ENCODE peak calls at places on chromosomes 11 and 22, in six cellular contexts. X, H, J, K, E and Y are unnamed samples.
A peak's percentile ranks its signal among the peaks of the same experiment; 100 is the strongest.

GRCh38 chr11:67276821-67277230 is 10.6 kb downstream of the GRK2 start:
- DNase-seq in X (no peak), H (no peak), J (peak; percentile 53), K (peak; percentile 87), E (peak; percentile 45), Y (no peak)

GRCh38 chr11:2421996-2422395 is 21.4 kb downstream of the TSSC4 start:
- DNase-seq in X (no peak), H (no peak), J (no peak), K (peak; percentile 80), E (no peak), Y (no peak)

GRCh38 chr11:2204361-2205213 is 33.0 kb upstream of the TH start:
- DNase-seq in X (no peak), H (no peak), J (no peak), K (peak; percentile 59), E (no peak), Y (no peak)

GRCh38 chr11:8826901-8827560 is 84.0 kb upstream of the AKIP1 start:
- DNase-seq in X (no peak), H (no peak), J (no peak), K (no peak), E (no peak), Y (no peak)

GRCh38 chr11:117610045-117610444 is 187.0 kb downstream of the DSCAML1 start:
- DNase-seq in X (no peak), H (peak; percentile 27), J (no peak), K (no peak), E (peak; percentile 51), Y (no peak)

GRCh38 chr11:72330131-72330727 is 86.3 kb upstream of the PHOX2A start:
- DNase-seq in X (peak; percentile 11), H (no peak), J (no peak), K (no peak), E (no peak), Y (no peak)

GRCh38 chr22:48953830-48954229 is 873.8 kb downstream of the BRD1 start:
- DNase-seq in X (no peak), H (no peak), J (no peak), K (peak; percentile 57), E (no peak), Y (no peak)

GRCh38 chr11:95541715-95542114 is 247.9 kb downstream of the FAM76B start:
- DNase-seq in X (no peak), H (no peak), J (no peak), K (no peak), E (no peak), Y (no peak)

GRCh38 chr11:76765863-76766350 is 17.2 kb upstream of the TSKU start:
- DNase-seq in X (no peak), H (no peak), J (no peak), K (no peak), E (peak; percentile 35), Y (no peak)

GRCh38 chr11:94897330-94897768 is 76.0 kb downstream of the CWC15 start:
- DNase-seq in X (no peak), H (peak; percentile 10), J (peak; percentile 67), K (no peak), E (peak; percentile 45), Y (peak; percentile 65)

GRCh38 chr11:114132944-114133394 is 73.5 kb downstream of the ZBTB16 start:
- DNase-seq in X (no peak), H (no peak), J (peak; percentile 61), K (no peak), E (no peak), Y (no peak)

GRCh38 chr11:57428643-57429042 is 1.7 kb upstream of the SLC43A3 start:
- DNase-seq in X (no peak), H (no peak), J (no peak), K (no peak), E (no peak), Y (no peak)

GRCh38 chr11:4578624-4579023 is 2.9 kb upstream of the OR52I2 start:
- DNase-seq in X (no peak), H (no peak), J (no peak), K (no peak), E (no peak), Y (no peak)

GRCh38 chr11:116502641-116503061 is 270.1 kb downstream of the BUD13 start:
- DNase-seq in X (peak; percentile 13), H (no peak), J (no peak), K (no peak), E (no peak), Y (no peak)

GRCh38 chr11:47004595-47005033 is 68.1 kb downstream of the CSTPP1 start:
- DNase-seq in X (peak; percentile 68), H (no peak), J (peak; percentile 97), K (no peak), E (peak; percentile 98), Y (no peak)

GRCh38 chr22:28297504-28297903 is 378.4 kb upstream of the PITPNB start:
- DNase-seq in X (no peak), H (no peak), J (peak; percentile 2), K (no peak), E (peak; percentile 2), Y (no peak)

GRCh38 chr22:28299760-28300159 is 379.9 kb downstream of the TTC28 start:
- DNase-seq in X (no peak), H (no peak), J (peak; percentile 40), K (no peak), E (peak; percentile 42), Y (no peak)

GRCh38 chr22:28296452-28296851 is 377.4 kb upstream of the PITPNB start:
- DNase-seq in X (no peak), H (no peak), J (no peak), K (no peak), E (no peak), Y (no peak)

GRCh38 chr22:28299329-28299728 is 380.3 kb upstream of the PITPNB start:
- DNase-seq in X (no peak), H (no peak), J (no peak), K (no peak), E (no peak), Y (no peak)
- H3K9me3 ChIP-seq in X (no peaks in the 10 kb centered on the region), H (no peaks in the 10 kb centered on the region), J (no peaks in the 10 kb centered on the region), K (no peaks in the 10 kb centered on the region), E (no peaks in the 10 kb centered on the region), Y (no peaks in the 10 kb centered on the region)

DNA sequence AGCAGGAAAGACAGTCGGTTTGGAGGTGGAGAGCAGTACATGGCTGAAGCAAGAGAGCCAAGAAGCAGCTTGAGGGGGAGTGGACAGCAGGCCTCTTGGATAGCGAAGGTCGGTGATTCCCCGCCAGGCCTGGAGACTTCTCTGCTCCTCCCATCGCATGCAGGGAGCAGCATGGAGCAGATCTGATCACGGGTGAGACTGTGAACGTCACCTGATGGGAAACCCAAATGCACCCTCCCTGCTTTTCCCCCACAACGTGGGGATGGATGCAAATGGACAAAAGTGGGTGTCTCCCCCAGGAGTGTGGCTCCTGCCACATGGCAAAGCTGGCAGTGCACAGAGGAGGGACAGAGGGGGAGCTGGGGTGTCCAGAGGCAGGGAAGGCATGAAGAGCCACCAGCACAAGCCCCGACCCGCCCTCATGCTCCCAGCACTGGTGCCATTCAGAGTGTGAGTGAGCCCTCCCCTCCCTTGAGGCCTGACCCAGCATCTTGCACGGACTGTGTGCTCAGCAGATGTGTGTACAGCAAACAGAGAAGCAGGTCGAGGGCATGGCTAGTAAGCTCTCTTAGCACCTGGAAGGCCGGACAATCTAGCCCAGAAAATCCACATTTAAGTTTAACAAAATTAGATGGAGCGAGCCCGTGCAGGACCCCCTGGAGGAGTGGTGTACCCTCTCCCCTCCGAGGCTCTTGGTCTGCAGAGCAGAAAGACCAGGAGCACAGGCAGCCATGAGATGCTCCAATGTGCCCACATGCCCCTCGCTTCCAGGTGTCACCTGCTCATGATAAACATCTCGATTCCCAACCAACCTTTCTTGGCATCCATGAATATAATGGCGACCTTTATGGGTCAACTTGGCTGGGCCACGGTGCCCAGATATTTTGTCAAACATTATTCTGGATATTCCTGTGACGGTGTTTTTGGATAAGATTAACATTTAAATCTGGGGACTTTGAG is 661.7 kb downstream of the TBC1D22A start:
- DNase-seq in X (no peak), H (no peak), J (no peak), K (no peak), E (no peak), Y (no peak)
- H3K9me3 ChIP-seq in X (no peaks in the 10 kb centered on the region), H (no peaks in the 10 kb centered on the region), J (no peaks in the 10 kb centered on the region), K (peaks cover 3% of the 10 kb centered on the region), E (peaks cover 17% of the 10 kb centered on the region), Y (no peaks in the 10 kb centered on the region)

GRCh38 chr22:47564651-47565050 is 802.2 kb downstream of the TBC1D22A start:
- DNase-seq in X (no peak), H (no peak), J (peak; percentile 64), K (no peak), E (no peak), Y (no peak)
- H3K9me3 ChIP-seq in X (no peaks in the 10 kb centered on the region), H (no peaks in the 10 kb centered on the region), J (no peaks in the 10 kb centered on the region), K (no peaks in the 10 kb centered on the region), E (peaks cover 42% of the 10 kb centered on the region), Y (no peaks in the 10 kb centered on the region)

DNA sequence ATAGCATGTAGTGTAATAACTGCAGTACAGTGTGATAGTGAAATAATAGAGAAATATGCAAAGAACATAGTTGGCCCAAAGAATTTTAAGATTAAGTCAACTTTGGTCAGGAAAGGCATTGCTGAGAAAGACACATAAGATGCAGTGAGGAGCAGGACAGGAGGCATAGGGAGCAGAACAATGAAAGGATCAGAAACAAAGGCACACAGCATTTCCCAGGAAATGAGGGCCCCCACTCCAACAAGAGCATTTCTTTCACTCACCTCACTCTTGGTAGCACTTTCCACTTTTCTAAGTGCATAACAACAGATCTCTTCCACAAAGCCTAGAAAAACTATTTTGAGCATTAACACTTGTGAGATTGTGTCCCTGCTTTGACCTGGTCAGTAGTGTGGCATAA is 238.4 kb upstream of the FAT3 start:
- DNase-seq in X (no peak), H (no peak), J (no peak), K (no peak), E (no peak), Y (no peak)
- H3K9me3 ChIP-seq in X (no peaks in the 10 kb centered on the region), H (peaks cover 2% of the 10 kb centered on the region), J (no peaks in the 10 kb centered on the region), K (peaks cover 6% of the 10 kb centered on the region), E (peaks cover 2% of the 10 kb centered on the region), Y (no peaks in the 10 kb centered on the region)